ENCODE peak calls at places on chromosomes 6 and 20, in seven cellular contexts. G, O, X, Z, V, Y and H are unnamed samples.
A peak's percentile ranks its signal among the peaks of the same experiment; 100 is the strongest.

GRCh38 chr20:3744806-3745685 is 12.6 kb downstream of the HSPA12B start:
- DNase-seq in Z (peak; percentile 27), Y (peak; percentile 98), G (no peak), V (peak; percentile 95), O (peak; percentile 97), X (peak; percentile 67), H (no peak)

GRCh38 chr6:122712864-122713612 is 66.5 kb upstream of the FABP7 start:
- DNase-seq in Y (no peak), Z (no peak), G (no peak), X (no peak), V (no peak), O (no peak), H (no peak)

GRCh38 chr6:145028144-145028818 is 707.0 kb downstream of the EPM2A start:
- DNase-seq in X (no peak), O (no peak), G (peak; percentile 37), Y (no peak), V (peak; percentile 40), Z (peak; percentile 38), H (no peak)

GRCh38 chr6:84645563-84646266 is 118.7 kb downstream of the TBX18 start:
- DNase-seq in G (peak; percentile 80), Y (no peak), Z (peak; percentile 44), O (no peak), V (peak; percentile 38), X (no peak), H (no peak)

GRCh38 chr6:157724960-157725741 is 97.9 kb upstream of the SNX9 start:
- DNase-seq in Y (no peak), V (no peak), Z (no peak), X (no peak), G (no peak), O (no peak), H (no peak)

GRCh38 chr6:42933195-42933594 is 3.9 kb downstream of the CNPY3 start:
- DNase-seq in G (no peak), O (no peak), X (no peak), Y (no peak), Z (peak; percentile 41), V (no peak), H (no peak)

GRCh38 chr6:84500726-84501125 is 263.7 kb downstream of the TBX18 start:
- DNase-seq in G (no peak), X (no peak), V (no peak), Z (no peak), Y (no peak), O (no peak), H (no peak)

GRCh38 chr20:11170565-11170964 is 496.8 kb upstream of the JAG1 start:
- DNase-seq in X (no peak), V (no peak), G (peak; percentile 24), Y (no peak), O (no peak), Z (peak; percentile 66), H (no peak)

GRCh38 chr20:10861086-10861485 is 187.3 kb upstream of the JAG1 start:
- DNase-seq in Y (no peak), G (no peak), X (no peak), V (peak; percentile 20), O (no peak), Z (peak; percentile 51), H (no peak)

GRCh38 chr6:114100421-114100820 is 129.5 kb upstream of the HDAC2 start:
- DNase-seq in Z (no peak), G (peak; percentile 25), X (no peak), Y (no peak), V (no peak), O (no peak), H (no peak)

GRCh38 chr6:127366281-127367022 is 23.0 kb upstream of the ECHDC1 start:
- DNase-seq in Z (peak; percentile 97), O (peak; percentile 21), X (no peak), V (peak; percentile 98), Y (peak; percentile 53), G (peak; percentile 93), H (no peak)

GRCh38 chr6:13661647-13662046 is 46.5 kb downstream of the NOL7 start:
- DNase-seq in V (no peak), O (no peak), Z (no peak), X (no peak), Y (no peak), G (no peak), H (no peak)

GRCh38 chr6:54987906-54988305 is 141.3 kb downstream of the FAM83B start:
- DNase-seq in Z (no peak), X (no peak), Y (no peak), V (no peak), G (no peak), O (no peak), H (no peak)

GRCh38 chr20:18019068-18019467 is 38.6 kb downstream of the OVOL2 start:
- DNase-seq in Z (peak; percentile 48), V (no peak), X (no peak), O (peak; percentile 35), Y (peak; percentile 67), G (no peak), H (no peak)
- TF ChIP-seq CTCF in Z (peak; percentile 62), V (no peak), X (no peak), O (peak; percentile 65), Y (peak; percentile 79), G (peak; percentile 29), H (peak; percentile 36)

DNA sequence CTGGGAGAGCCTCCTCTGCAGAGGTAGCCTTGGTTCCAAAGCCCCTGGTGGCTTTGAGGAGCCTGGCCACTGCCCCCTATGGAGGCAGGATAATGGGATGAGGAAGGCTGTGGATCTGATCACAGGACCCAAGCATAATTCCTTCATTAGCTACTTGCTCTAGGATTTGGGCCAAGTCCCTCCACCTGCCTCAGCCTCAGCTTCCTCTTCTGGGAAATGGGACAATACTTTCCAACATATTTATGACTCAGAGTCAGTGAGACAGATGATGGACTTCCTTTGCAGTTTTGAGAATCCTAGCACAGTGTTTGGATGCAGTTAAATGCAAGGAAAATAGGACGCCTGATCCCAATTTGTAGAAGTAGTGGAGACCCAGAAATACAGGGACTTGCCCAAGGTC is 63.8 kb upstream of the MYL9 start:
- DNase-seq in G (no peak), X (no peak), O (no peak), Y (no peak), V (no peak), Z (no peak), H (no peak)
- TF ChIP-seq CTCF in G (no peak), X (no peak), O (no peak), Y (no peak), V (no peak), Z (no peak), H (no peak)

GRCh38 chr20:51628533-51629398 is 86.2 kb upstream of the NFATC2 start:
- DNase-seq in O (no peak), G (peak; percentile 81), Y (no peak), X (peak; percentile 53), V (no peak), Z (peak; percentile 90), H (no peak)

GRCh38 chr20:51629399-51630058 is 87.0 kb upstream of the NFATC2 start:
- DNase-seq in G (no peak), V (no peak), X (no peak), Z (no peak), Y (no peak), O (no peak), H (no peak)

GRCh38 chr20:51633430-51633829 is 90.9 kb upstream of the NFATC2 start:
- DNase-seq in Y (no peak), X (no peak), O (no peak), Z (no peak), V (no peak), G (no peak), H (no peak)

GRCh38 chr20:51631953-51632352 is 89.4 kb upstream of the NFATC2 start:
- DNase-seq in Y (no peak), X (no peak), V (no peak), G (no peak), Z (no peak), O (no peak), H (no peak)

DNA sequence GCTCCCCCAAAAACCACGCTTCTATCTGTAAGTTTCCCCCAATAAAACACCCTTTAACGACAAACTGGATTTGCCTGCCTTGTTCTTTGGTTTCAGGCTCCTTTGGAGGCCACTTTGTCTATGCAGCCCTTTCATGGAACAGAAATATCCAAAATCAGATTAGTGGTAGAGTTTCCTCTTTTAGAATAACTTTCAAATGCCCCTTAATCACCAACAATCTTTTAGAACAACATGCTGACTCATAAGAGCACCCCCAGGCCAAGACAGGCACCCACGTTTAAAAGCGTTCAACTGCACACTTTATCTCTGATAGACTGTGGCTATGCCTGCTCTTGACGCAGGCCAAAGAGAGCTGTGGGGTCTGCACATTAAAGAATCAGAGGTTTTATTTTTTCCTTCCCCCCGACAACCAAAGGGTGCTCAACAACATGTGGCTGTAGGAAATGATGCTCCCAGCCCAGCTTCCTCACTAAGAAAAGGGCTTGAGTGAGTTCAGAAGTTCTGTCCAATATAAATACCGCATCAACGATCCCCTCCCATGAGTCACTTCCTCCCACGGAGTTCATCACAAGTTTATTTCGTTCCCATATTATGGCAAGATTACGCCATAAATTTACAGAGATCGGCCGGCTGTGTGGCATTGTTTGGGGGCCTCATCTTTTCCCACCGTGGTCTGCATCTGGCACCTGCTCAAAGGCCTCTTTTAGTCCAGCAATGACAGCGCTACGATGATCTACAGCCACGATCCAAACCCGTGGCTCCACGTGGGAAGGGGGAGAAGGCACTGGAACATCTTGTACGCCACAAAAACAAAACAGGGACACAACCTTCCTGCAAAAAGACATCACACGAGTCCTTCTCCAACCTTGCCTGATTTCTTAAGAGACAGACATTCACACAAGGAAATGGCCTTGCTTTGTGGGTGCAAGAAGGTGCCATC is 88.8 kb upstream of the NFATC2 start:
- DNase-seq in X (peak; percentile 93), Y (no peak), Z (peak; percentile 99), V (peak; percentile 99), O (peak; percentile 31), G (peak; percentile 93), H (no peak)
- TF ChIP-seq CTCF in X (no peak), Y (no peak), Z (no peak), V (no peak), O (no peak), G (no peak), H (no peak)

GRCh38 chr20:52826321-52826720 is 145.8 kb upstream of the TSHZ2 start:
- DNase-seq in Z (no peak), V (no peak), G (no peak), X (no peak), Y (no peak), O (no peak), H (no peak)

GRCh38 chr20:52823303-52823702 is 148.9 kb upstream of the TSHZ2 start:
- DNase-seq in Y (no peak), V (no peak), G (no peak), X (no peak), O (no peak), Z (no peak), H (no peak)

GRCh38 chr20:52826722-52827121 is 145.4 kb upstream of the TSHZ2 start:
- DNase-seq in Z (no peak), O (no peak), X (no peak), G (no peak), Y (no peak), V (no peak), H (no peak)

GRCh38 chr20:52824494-52825216 is 147.5 kb upstream of the TSHZ2 start:
- DNase-seq in O (no peak), X (no peak), G (no peak), Y (no peak), Z (no peak), V (no peak), H (no peak)

DNA sequence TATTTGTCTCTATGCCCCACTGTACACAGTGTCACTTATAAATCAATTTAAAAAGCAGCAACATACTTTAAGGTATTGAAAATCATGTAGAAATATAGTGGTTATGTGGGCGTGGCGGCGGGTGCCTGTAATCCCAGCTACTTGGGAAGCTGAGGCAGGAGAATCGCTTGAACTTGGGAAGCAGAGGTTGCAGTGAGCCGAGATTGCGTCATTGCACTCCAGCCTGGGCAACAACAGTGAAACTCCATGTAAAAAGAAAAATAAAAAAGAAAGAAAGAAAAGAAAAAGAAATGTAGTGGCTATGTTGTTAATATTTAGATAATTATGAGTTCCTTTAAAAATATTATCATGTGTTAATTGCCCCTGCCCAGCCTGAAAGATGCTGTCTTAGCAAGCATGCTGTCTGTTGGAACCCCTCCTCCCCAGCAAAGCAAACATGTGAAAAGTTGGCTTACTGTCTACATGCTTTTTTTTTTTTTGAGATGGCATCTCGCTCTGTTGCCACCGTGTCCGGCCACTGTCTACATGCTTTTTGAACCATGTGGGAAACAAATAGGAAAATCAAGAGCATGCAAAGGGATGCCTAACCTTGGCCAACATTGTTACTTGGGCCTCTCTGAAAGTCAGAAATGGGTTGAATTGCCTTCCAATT is 151.4 kb upstream of the TSHZ2 start:
- DNase-seq in X (no peak), O (no peak), V (no peak), Z (no peak), G (no peak), Y (no peak), H (no peak)
- TF ChIP-seq CTCF in X (no peak), O (no peak), V (no peak), Z (no peak), G (no peak), Y (no peak), H (no peak)